ENCODE peak calls at places on chromosomes 13 and 19, in ten cellular contexts. T is amniotic stem cell, A is mucosa of gallbladder, J is mesothelial cell of epicardium, D is NCI-H2029 treated with DMSO at 0.1 percent for 48 hours, V is astrocyte of the hippocampus, N is cardiac muscle cell, S is Daoy, G is NCI-H510A, Z is M059J. Q is an unnamed sample.

GRCh38 chr19:1274852-1275259 is 474 bp upstream of the FAM174C start:
- DNase-seq in V (no peak), D (no peak), G (no peak), N (no peak), S (no peak), Z (no peak), A (no peak), J (no peak), T (no peak), Q (no peak)

GRCh38 chr13:88704600-88705275 is 1033.6 kb downstream of the SLITRK5 start:
- DNase-seq in J (no peak), A (no peak), S (no peak), V (no peak), T (no peak), Z (no peak), G (no peak), N (no peak), D (no peak), Q (no peak)

GRCh38 chr19:55069137-55069858 is 6.3 kb upstream of the RDH13 start:
- DNase-seq in N (peak), S (peak), D (peak), V (peak), Z (peak), T (no peak), A (peak), J (no peak), G (no peak), Q (no peak)

GRCh38 chr13:33645591-33646554 is 172.1 kb upstream of the RFC3 start:
- DNase-seq in J (no peak), Z (no peak), S (no peak), V (no peak), A (no peak), T (no peak), G (no peak), D (no peak), N (no peak), Q (no peak)

GRCh38 chr19:36182612-36183454 is 30.6 kb upstream of the COX7A1 start:
- DNase-seq in V (peak), Z (peak), G (no peak), A (no peak), N (peak), D (no peak), J (no peak), S (peak), T (no peak), Q (no peak)

GRCh38 chr19:5444431-5444830 is 10.8 kb upstream of the ZNRF4 start:
- DNase-seq in Z (no peak), G (no peak), D (no peak), S (no peak), T (no peak), N (no peak), V (no peak), J (no peak), A (no peak), Q (no peak)

GRCh38 chr13:65914707-65915106 is 1315.4 kb downstream of the PCDH9 start:
- DNase-seq in A (no peak), G (no peak), T (no peak), S (no peak), V (peak), N (peak), Z (no peak), D (no peak), J (no peak), Q (no peak)

GRCh38 chr19:42176649-42176989 is 40.9 kb downstream of the DEDD2 start:
- DNase-seq in Z (no peak), N (no peak), T (no peak), J (peak), G (peak), S (peak), D (no peak), V (no peak), A (no peak), Q (peak)

GRCh38 chr19:7342143-7342542 is 6.6 kb upstream of the ARHGEF18 start:
- DNase-seq in V (no peak), J (no peak), A (no peak), S (no peak), T (no peak), Z (no peak), N (no peak), G (no peak), D (no peak), Q (no peak)

GRCh38 chr19:13781547-13781946 is 7.3 kb downstream of the C19orf53 start:
- DNase-seq in J (no peak), A (peak), D (peak), N (peak), G (peak), Z (peak), V (peak), T (peak), S (peak), Q (no peak)

GRCh38 chr13:113296842-113297369 is at the start of gene LAMP1:
- DNase-seq in G (peak), S (peak), D (peak), J (peak), V (peak), N (peak), T (peak), Z (peak), A (peak), Q (peak)

GRCh38 chr13:83819611-83820010 is 62.7 kb downstream of the SLITRK1 start:
- DNase-seq in D (no peak), N (no peak), J (no peak), T (no peak), V (no peak), G (no peak), Z (peak), A (no peak), S (no peak), Q (no peak)

GRCh38 chr19:38707512-38708114 is 36.7 kb downstream of the CAPN12 start:
- DNase-seq in Z (peak), A (peak), G (no peak), V (peak), S (no peak), N (peak), D (no peak), J (no peak), T (no peak), Q (no peak)